ENCODE peak calls at places on chromosomes 13 and 19, in seven cellular contexts. G, T, P, Q, I, V and S are unnamed samples.
A peak's percentile ranks its signal among the peaks of the same experiment; 100 is the strongest.

GRCh38 chr19:29547361-29547960 is 21.7 kb downstream of the VSTM2B start:
- DNase-seq in Q (no peak), G (no peak), I (no peak), T (no peak), P (no peak), V (no peak), S (no peak)

GRCh38 chr13:95195146-95195545 is 106.1 kb downstream of the ABCC4 start:
- DNase-seq in V (no peak), I (no peak), Q (no peak), G (no peak), P (no peak), T (no peak), S (no peak)

GRCh38 chr19:53659292-53659691 is 27.5 kb downstream of the DPRX start:
- DNase-seq in V (peak; percentile 31), P (peak; percentile 31), G (peak; percentile 72), I (no peak), Q (no peak), T (no peak), S (no peak)

GRCh38 chr19:43620061-43621001 is 902 bp upstream of the ZNF428 start:
- DNase-seq in P (no peak), Q (no peak), T (no peak), I (no peak), V (no peak), G (no peak), S (peak; percentile 67)

GRCh38 chr19:3095375-3096191 is 1.4 kb downstream of the GNA11 start:
- DNase-seq in I (no peak), V (no peak), Q (peak; percentile 39), G (no peak), T (peak; percentile 79), P (peak; percentile 56), S (no peak)

GRCh38 chr19:53631949-53632407 is at the start of gene DPRX:
- DNase-seq in V (no peak), P (no peak), T (no peak), Q (no peak), I (no peak), G (no peak), S (no peak)

GRCh38 chr13:112342841-112343361 is 33.3 kb upstream of the SPACA7 start:
- DNase-seq in G (no peak), P (no peak), Q (no peak), I (no peak), V (no peak), T (peak; percentile 76), S (no peak)

GRCh38 chr19:4606921-4607678 is 32.2 kb upstream of the TNFAIP8L1 start:
- DNase-seq in P (no peak), Q (peak; percentile 66), G (no peak), V (no peak), I (peak; percentile 50), T (peak; percentile 83), S (no peak)

GRCh38 chr19:18122860-18123795 is 25.6 kb downstream of the MAST3 start:
- DNase-seq in P (peak; percentile 46), Q (no peak), V (no peak), G (no peak), T (no peak), I (no peak), S (no peak)

GRCh38 chr19:56076413-56076998 is 44.6 kb downstream of the ZNF787 start:
- DNase-seq in P (peak; percentile 75), V (no peak), T (no peak), I (no peak), Q (peak; percentile 28), G (peak; percentile 70), S (peak; percentile 35)

GRCh38 chr13:113116871-113117271 is 5.7 kb upstream of the F10 start:
- DNase-seq in T (no peak), G (no peak), Q (no peak), P (no peak), I (no peak), V (no peak), S (no peak)

GRCh38 chr13:94292323-94292640 is 187.2 kb downstream of the DCT start:
- DNase-seq in P (no peak), G (no peak), V (no peak), Q (no peak), T (no peak), I (no peak), S (no peak)

GRCh38 chr19:47228937-47229673 is 1.9 kb downstream of the BBC3 start:
- DNase-seq in I (no peak), G (peak; percentile 75), V (no peak), Q (no peak), T (no peak), P (no peak), S (peak; percentile 52)

GRCh38 chr19:47227347-47228167 is 3.4 kb downstream of the BBC3 start:
- DNase-seq in P (peak; percentile 86), G (peak; percentile 99), T (peak; percentile 70), V (no peak), Q (peak; percentile 77), I (peak; percentile 93), S (peak; percentile 51)

GRCh38 chr19:47228168-47228936 is 2.6 kb downstream of the BBC3 start:
- DNase-seq in G (peak; percentile 85), T (peak; percentile 95), Q (peak; percentile 43), I (peak; percentile 60), V (no peak), P (no peak), S (peak; percentile 60)

GRCh38 chr19:47225746-47226425 is 5.1 kb downstream of the BBC3 start:
- DNase-seq in Q (peak; percentile 86), G (peak; percentile 89), P (peak; percentile 89), V (peak; percentile 84), T (peak; percentile 98), I (peak; percentile 89), S (peak; percentile 95)

GRCh38 chr19:47226426-47227346 is 4.3 kb downstream of the BBC3 start:
- DNase-seq in Q (peak; percentile 61), G (peak; percentile 95), P (peak; percentile 53), V (no peak), T (peak; percentile 88), I (peak; percentile 88), S (peak; percentile 72)
- TF ChIP-seq CTCF in Q (no peak), G (peak; percentile 0), P (no peak), V (no peak), T (no peak), I (no peak), S (no peak)

DNA sequence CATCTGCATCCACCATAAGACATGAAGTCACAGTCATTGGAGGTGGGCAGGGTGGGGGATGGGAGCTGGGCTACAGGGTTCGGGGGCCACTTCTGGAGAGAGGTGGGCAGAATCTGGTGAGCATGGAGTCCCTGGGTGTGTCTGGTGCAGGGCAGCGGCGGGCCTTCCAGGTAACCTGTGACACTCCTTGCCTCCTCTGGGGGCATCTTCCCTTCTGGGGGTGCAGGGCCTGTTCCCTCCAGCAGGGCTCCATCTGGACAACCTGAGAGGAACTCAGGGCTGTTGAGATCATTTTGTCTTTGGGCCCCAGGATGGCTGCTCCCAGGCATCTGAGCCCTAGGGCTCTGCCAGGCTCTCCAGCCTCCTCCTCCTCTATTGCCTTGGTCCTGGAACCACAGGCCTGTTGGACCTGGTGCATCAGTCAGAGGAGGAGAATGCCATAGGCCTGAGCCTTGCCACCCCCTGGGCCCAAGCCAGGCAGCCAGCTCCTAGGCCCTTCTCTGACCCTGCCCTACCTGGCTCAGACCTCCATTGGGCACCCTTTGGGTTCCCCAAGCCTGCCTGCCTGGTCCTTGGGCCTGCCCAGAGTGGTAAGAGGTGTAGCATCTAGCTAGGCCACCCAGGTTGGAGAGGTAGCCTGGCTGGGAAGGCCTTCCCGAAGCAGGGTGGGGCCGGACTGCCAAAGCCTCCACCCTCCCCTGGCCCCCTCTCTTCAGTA is 13.4 kb downstream of the LYL1 start:
- DNase-seq in T (no peak), P (no peak), G (peak; percentile 28), I (no peak), Q (no peak), V (no peak), S (no peak)
- TF ChIP-seq CTCF in T (no peak), P (peak; percentile 43), G (no peak), I (no peak), Q (no peak), V (no peak), S (no peak)

GRCh38 chr13:38636756-38637155 is 50.1 kb upstream of the FREM2 start:
- DNase-seq in I (no peak), T (no peak), G (no peak), Q (peak; percentile 65), P (no peak), V (no peak), S (no peak)

GRCh38 chr13:38636106-38636505 is 50.8 kb upstream of the FREM2 start:
- DNase-seq in V (no peak), P (no peak), G (no peak), Q (no peak), I (no peak), T (no peak), S (no peak)

GRCh38 chr13:38637576-38637975 is 49.3 kb upstream of the FREM2 start:
- DNase-seq in I (no peak), G (no peak), P (no peak), T (no peak), Q (no peak), V (no peak), S (no peak)

DNA sequence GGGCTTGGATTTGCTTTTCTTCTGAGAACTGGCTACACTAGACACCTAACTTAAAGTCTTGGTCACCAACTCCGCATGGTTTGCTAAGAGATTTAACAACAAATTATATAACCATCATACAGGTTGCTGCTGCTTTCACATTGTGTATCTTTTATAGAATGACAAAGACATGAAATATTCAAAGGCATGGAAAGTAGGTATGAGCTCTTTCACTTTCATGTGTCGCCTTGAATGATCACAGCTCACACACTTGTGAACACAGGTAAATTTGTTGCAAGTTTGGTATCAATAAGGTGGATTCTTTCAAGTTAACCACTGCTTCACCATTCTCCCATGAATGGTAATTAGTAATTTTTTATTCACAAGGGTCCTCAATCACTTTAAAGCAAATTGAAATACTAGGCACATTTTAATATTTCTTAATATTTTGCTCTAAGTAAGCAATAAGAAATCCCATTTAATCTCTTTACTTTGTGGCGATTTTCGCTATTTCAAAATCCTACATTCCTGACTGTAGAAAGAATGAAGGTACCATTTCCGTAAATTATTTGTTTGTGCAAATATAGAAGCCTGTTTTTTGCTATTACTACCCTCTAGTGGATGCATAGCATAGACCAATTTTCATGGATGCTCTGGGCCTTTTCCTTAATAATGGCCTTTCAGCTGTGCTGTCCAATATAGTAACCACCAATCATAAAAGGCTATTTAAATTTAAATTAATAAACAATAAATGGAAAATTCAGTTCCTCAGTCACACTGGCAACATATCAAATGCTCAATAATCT is 45.5 kb upstream of the FREM2 start:
- DNase-seq in G (no peak), Q (no peak), P (no peak), V (no peak), T (no peak), I (no peak), S (no peak)
- TF ChIP-seq CTCF in G (no peak), Q (no peak), P (peak; percentile 16), V (no peak), T (no peak), I (no peak), S (no peak)

GRCh38 chr19:49212302-49212701 is 54.7 kb downstream of the TRPM4 start:
- DNase-seq in I (no peak), Q (no peak), V (no peak), G (no peak), T (no peak), P (no peak), S (no peak)

GRCh38 chr19:49210901-49211451 is 53.4 kb downstream of the TRPM4 start:
- DNase-seq in T (peak; percentile 69), G (no peak), I (no peak), Q (no peak), V (no peak), P (no peak), S (no peak)

GRCh38 chr19:49213791-49214190 is 56.2 kb downstream of the TRPM4 start:
- DNase-seq in Q (no peak), G (peak; percentile 53), V (no peak), I (no peak), T (no peak), P (no peak), S (no peak)

GRCh38 chr19:49214701-49215100 is 57.1 kb downstream of the TRPM4 start:
- DNase-seq in V (no peak), Q (no peak), P (no peak), G (no peak), I (no peak), T (no peak), S (no peak)

GRCh38 chr19:49210108-49210900 is 52.7 kb downstream of the TRPM4 start:
- DNase-seq in P (peak; percentile 35), Q (peak; percentile 85), G (peak; percentile 69), I (no peak), T (peak; percentile 82), V (no peak), S (no peak)
- TF ChIP-seq CTCF in P (no peak), Q (no peak), G (no peak), I (no peak), T (no peak), V (no peak), S (no peak)